ENCODE peak calls at places on chromosome 3, in four cellular contexts. One of them, this sample, is unnamed.

GRCh38 chr3:140092883-140093536 is 158.0 kb downstream of the CLSTN2 start:
- DNase-seq in psoas muscle: no peak
- DNase-seq in tibial artery: no peak
- DNase-seq in fibroblast of mammary gland: peak
- DNase-seq in this sample: no peak

GRCh38 chr3:118987466-118987865 is 47.2 kb downstream of the IGSF11 start:
- DNase-seq in psoas muscle: no peak
- DNase-seq in tibial artery: peak
- DNase-seq in fibroblast of mammary gland: peak
- DNase-seq in this sample: peak

GRCh38 chr3:78285032-78285728 is 1245.3 kb downstream of the ROBO2 start:
- DNase-seq in psoas muscle: no peak
- DNase-seq in tibial artery: no peak
- DNase-seq in fibroblast of mammary gland: no peak
- DNase-seq in this sample: no peak

GRCh38 chr3:192726386-192726785 is 955 bp downstream of the FGF12 start:
- DNase-seq in psoas muscle: no peak
- DNase-seq in tibial artery: no peak
- DNase-seq in fibroblast of mammary gland: no peak
- DNase-seq in this sample: no peak

GRCh38 chr3:128307029-128307633 is 153.8 kb downstream of the EEFSEC start:
- DNase-seq in psoas muscle: no peak
- DNase-seq in tibial artery: no peak
- DNase-seq in fibroblast of mammary gland: no peak
- DNase-seq in this sample: no peak

GRCh38 chr3:192879346-192880031 is 38.2 kb downstream of the MB21D2 start:
- DNase-seq in psoas muscle: no peak
- DNase-seq in tibial artery: no peak
- DNase-seq in fibroblast of mammary gland: peak
- DNase-seq in this sample: no peak

GRCh38 chr3:47536221-47536891 is 22.8 kb upstream of the ELP6 start:
- DNase-seq in psoas muscle: no peak
- DNase-seq in tibial artery: no peak
- DNase-seq in fibroblast of mammary gland: no peak
- DNase-seq in this sample: no peak

GRCh38 chr3:34948431-34948971 is 690.8 kb upstream of the ARPP21 start:
- DNase-seq in psoas muscle: no peak
- DNase-seq in tibial artery: no peak
- DNase-seq in fibroblast of mammary gland: no peak
- DNase-seq in this sample: no peak

GRCh38 chr3:112086018-112086854 is at the start of gene C3orf52:
- DNase-seq in psoas muscle: peak
- DNase-seq in tibial artery: peak
- DNase-seq in fibroblast of mammary gland: peak
- DNase-seq in this sample: peak

GRCh38 chr3:37072892-37073291 is 79.6 kb downstream of the MLH1 start:
- DNase-seq in psoas muscle: no peak
- DNase-seq in tibial artery: no peak
- DNase-seq in fibroblast of mammary gland: peak
- DNase-seq in this sample: no peak
- H3K4me3 ChIP-seq in psoas muscle: no peak
- H3K4me3 ChIP-seq in tibial artery: no peak
- H3K4me3 ChIP-seq in fibroblast of mammary gland: no peak
- H3K4me3 ChIP-seq in this sample: no peak

GRCh38 chr3:37863552-37863865 is 1.8 kb downstream of the CTDSPL start:
- DNase-seq in psoas muscle: peak
- DNase-seq in tibial artery: no peak
- DNase-seq in fibroblast of mammary gland: no peak
- DNase-seq in this sample: no peak
- H3K4me3 ChIP-seq in psoas muscle: no peak
- H3K4me3 ChIP-seq in tibial artery: peak
- H3K4me3 ChIP-seq in fibroblast of mammary gland: no peak
- H3K4me3 ChIP-seq in this sample: no peak

GRCh38 chr3:121477589-121477988 is 68.2 kb downstream of the POLQ start:
- DNase-seq in psoas muscle: no peak
- DNase-seq in tibial artery: no peak
- DNase-seq in fibroblast of mammary gland: peak
- DNase-seq in this sample: no peak
- H3K4me3 ChIP-seq in psoas muscle: no peak
- H3K4me3 ChIP-seq in tibial artery: no peak
- H3K4me3 ChIP-seq in fibroblast of mammary gland: no peak
- H3K4me3 ChIP-seq in this sample: no peak

GRCh38 chr3:51967384-51968174 is at the start of gene PCBP4:
- DNase-seq in psoas muscle: peak
- DNase-seq in tibial artery: peak
- DNase-seq in fibroblast of mammary gland: no peak
- DNase-seq in this sample: peak

GRCh38 chr3:51966486-51966885 is 768 bp downstream of the PCBP4 start:
- DNase-seq in psoas muscle: no peak
- DNase-seq in tibial artery: no peak
- DNase-seq in fibroblast of mammary gland: no peak
- DNase-seq in this sample: no peak

GRCh38 chr3:51964521-51964920 is 2.7 kb downstream of the PCBP4 start:
- DNase-seq in psoas muscle: no peak
- DNase-seq in tibial artery: no peak
- DNase-seq in fibroblast of mammary gland: no peak
- DNase-seq in this sample: no peak

GRCh38 chr3:51966941-51967383 is 292 bp downstream of the PCBP4 start:
- DNase-seq in psoas muscle: no peak
- DNase-seq in tibial artery: no peak
- DNase-seq in fibroblast of mammary gland: no peak
- DNase-seq in this sample: no peak

GRCh38 chr3:51966016-51966415 is 1.2 kb downstream of the PCBP4 start:
- DNase-seq in psoas muscle: no peak
- DNase-seq in tibial artery: no peak
- DNase-seq in fibroblast of mammary gland: no peak
- DNase-seq in this sample: no peak
- H3K4me3 ChIP-seq in psoas muscle: peak
- H3K4me3 ChIP-seq in tibial artery: peak
- H3K4me3 ChIP-seq in fibroblast of mammary gland: no peak
- H3K4me3 ChIP-seq in this sample: peak

GRCh38 chr3:9934993-9935392 is 1.4 kb downstream of the CRELD1 start:
- DNase-seq in psoas muscle: no peak
- DNase-seq in tibial artery: no peak
- DNase-seq in fibroblast of mammary gland: no peak
- DNase-seq in this sample: no peak
- H3K4me3 ChIP-seq in psoas muscle: peak
- H3K4me3 ChIP-seq in tibial artery: peak
- H3K4me3 ChIP-seq in fibroblast of mammary gland: no peak
- H3K4me3 ChIP-seq in this sample: no peak

GRCh38 chr3:125145751-125146475 is 66.6 kb downstream of the SLC12A8 start:
- DNase-seq in psoas muscle: no peak
- DNase-seq in tibial artery: no peak
- DNase-seq in fibroblast of mammary gland: no peak
- DNase-seq in this sample: no peak

GRCh38 chr3:125148836-125149235 is 63.7 kb downstream of the SLC12A8 start:
- DNase-seq in psoas muscle: peak
- DNase-seq in tibial artery: peak
- DNase-seq in fibroblast of mammary gland: no peak
- DNase-seq in this sample: peak

GRCh38 chr3:125147491-125147820 is 65.1 kb downstream of the SLC12A8 start:
- DNase-seq in psoas muscle: no peak
- DNase-seq in tibial artery: no peak
- DNase-seq in fibroblast of mammary gland: no peak
- DNase-seq in this sample: no peak

GRCh38 chr3:125148016-125148812 is 64.3 kb downstream of the SLC12A8 start:
- DNase-seq in psoas muscle: no peak
- DNase-seq in tibial artery: no peak
- DNase-seq in fibroblast of mammary gland: no peak
- DNase-seq in this sample: no peak

GRCh38 chr3:125146601-125147490 is 65.7 kb downstream of the SLC12A8 start:
- DNase-seq in psoas muscle: peak
- DNase-seq in tibial artery: no peak
- DNase-seq in fibroblast of mammary gland: no peak
- DNase-seq in this sample: no peak
- H3K4me3 ChIP-seq in psoas muscle: no peak
- H3K4me3 ChIP-seq in tibial artery: no peak
- H3K4me3 ChIP-seq in fibroblast of mammary gland: no peak
- H3K4me3 ChIP-seq in this sample: no peak

GRCh38 chr3:149848238-149848637 is 35.2 kb downstream of the RNF13 start:
- DNase-seq in psoas muscle: no peak
- DNase-seq in tibial artery: no peak
- DNase-seq in fibroblast of mammary gland: no peak
- DNase-seq in this sample: no peak
- H3K4me3 ChIP-seq in psoas muscle: no peak
- H3K4me3 ChIP-seq in tibial artery: no peak
- H3K4me3 ChIP-seq in fibroblast of mammary gland: no peak
- H3K4me3 ChIP-seq in this sample: no peak

GRCh38 chr3:53074366-53074696 is 28.5 kb upstream of the SFMBT1 start:
- DNase-seq in psoas muscle: no peak
- DNase-seq in tibial artery: no peak
- DNase-seq in fibroblast of mammary gland: no peak
- DNase-seq in this sample: no peak

GRCh38 chr3:53069422-53070068 is 23.7 kb upstream of the SFMBT1 start:
- DNase-seq in psoas muscle: no peak
- DNase-seq in tibial artery: no peak
- DNase-seq in fibroblast of mammary gland: no peak
- DNase-seq in this sample: no peak

GRCh38 chr3:53072653-53073552 is 27.0 kb upstream of the SFMBT1 start:
- DNase-seq in psoas muscle: peak
- DNase-seq in tibial artery: peak
- DNase-seq in fibroblast of mammary gland: peak
- DNase-seq in this sample: peak

GRCh38 chr3:53073553-53074365 is 27.9 kb upstream of the SFMBT1 start:
- DNase-seq in psoas muscle: no peak
- DNase-seq in tibial artery: no peak
- DNase-seq in fibroblast of mammary gland: no peak
- DNase-seq in this sample: no peak

DNA sequence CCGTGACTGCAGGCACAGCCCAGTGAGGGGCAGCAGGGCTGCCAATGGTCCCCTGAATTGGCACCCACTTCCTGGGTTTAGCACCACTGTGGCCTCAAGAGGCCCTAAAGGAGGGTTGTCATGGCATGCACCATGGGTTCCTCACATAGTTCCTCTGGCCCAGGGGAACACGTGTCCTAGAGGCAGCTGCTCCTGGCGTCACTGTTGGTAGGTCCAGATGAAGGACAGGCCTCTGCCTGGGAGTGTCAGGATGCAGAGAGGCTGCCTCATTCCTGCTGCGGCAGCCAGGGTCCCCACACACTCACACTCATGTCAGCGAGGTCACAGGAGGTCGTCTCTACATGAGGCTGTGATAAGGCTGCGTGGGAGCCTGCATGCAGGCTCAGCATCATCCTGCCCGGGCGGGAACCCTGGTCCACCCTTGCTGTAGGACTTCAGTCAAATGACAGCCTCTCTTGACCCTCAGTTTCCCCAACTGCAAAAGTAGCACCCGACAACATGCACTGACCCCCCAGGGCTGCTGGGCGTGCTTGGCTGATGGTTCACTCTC is 26.1 kb upstream of the SFMBT1 start:
- DNase-seq in psoas muscle: no peak
- DNase-seq in tibial artery: no peak
- DNase-seq in fibroblast of mammary gland: no peak
- DNase-seq in this sample: no peak
- H3K4me3 ChIP-seq in psoas muscle: peak
- H3K4me3 ChIP-seq in tibial artery: no peak
- H3K4me3 ChIP-seq in fibroblast of mammary gland: no peak
- H3K4me3 ChIP-seq in this sample: peak

GRCh38 chr3:187027531-187027936 is 97.2 kb downstream of the ST6GAL1 start:
- DNase-seq in psoas muscle: no peak
- DNase-seq in tibial artery: no peak
- DNase-seq in fibroblast of mammary gland: no peak
- DNase-seq in this sample: no peak

GRCh38 chr3:187024561-187025226 is 94.4 kb downstream of the ST6GAL1 start:
- DNase-seq in psoas muscle: no peak
- DNase-seq in tibial artery: no peak
- DNase-seq in fibroblast of mammary gland: no peak
- DNase-seq in this sample: no peak

GRCh38 chr3:187025656-187026320 is 95.5 kb downstream of the ST6GAL1 start:
- DNase-seq in psoas muscle: no peak
- DNase-seq in tibial artery: no peak
- DNase-seq in fibroblast of mammary gland: no peak
- DNase-seq in this sample: no peak

GRCh38 chr3:187025254-187025655 is 94.9 kb downstream of the ST6GAL1 start:
- DNase-seq in psoas muscle: no peak
- DNase-seq in tibial artery: no peak
- DNase-seq in fibroblast of mammary gland: no peak
- DNase-seq in this sample: no peak

DNA sequence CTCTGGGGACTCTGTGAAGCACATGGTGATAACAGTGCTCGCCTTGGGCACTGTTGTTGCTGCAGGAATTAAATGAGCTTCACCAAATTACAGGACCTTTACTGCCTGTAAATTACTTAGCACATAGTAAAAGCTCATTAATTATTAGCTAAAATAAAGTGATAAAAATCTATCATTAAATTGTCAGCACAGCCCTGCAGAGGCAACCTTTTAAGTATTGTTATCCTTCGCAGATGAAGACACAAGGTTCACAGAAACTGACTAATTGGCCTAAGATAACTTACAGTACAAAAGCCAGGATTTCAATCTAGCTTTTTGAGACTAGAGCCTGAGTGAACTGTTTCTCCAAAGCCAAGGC is 96.0 kb downstream of the ST6GAL1 start:
- DNase-seq in psoas muscle: no peak
- DNase-seq in tibial artery: no peak
- DNase-seq in fibroblast of mammary gland: no peak
- DNase-seq in this sample: no peak
- H3K4me3 ChIP-seq in psoas muscle: no peak
- H3K4me3 ChIP-seq in tibial artery: no peak
- H3K4me3 ChIP-seq in fibroblast of mammary gland: no peak
- H3K4me3 ChIP-seq in this sample: no peak